ENCODE peak calls at places on chromosomes 1 and 21, in seven cellular contexts. L is activated naive CD8-positive, alpha-beta T cell treated with anti-CD3 and anti-CD28 coated beads, Interleukin-2, amount 50 U/mL, for 24 hours; G is activated T-cell treated with anti-CD3 and anti-CD28 coated beads for 1 hour; A is GM13976; F is kidney; E is T-helper 2 cell; W is A549. H is an unnamed sample.

GRCh38 chr1:16998589-16998988 is 13.1 kb downstream of the ATP13A2 start:
- DNase-seq in L (no peak), G (no peak), A (no peak), F (no peak), E (no peak), W (no peak), H (no peak)

GRCh38 chr21:33299181-33299752 is 25.5 kb upstream of the IFNAR1 start:
- DNase-seq in L (peak), G (peak), A (peak), F (no peak), E (no peak), W (no peak), H (no peak)

GRCh38 chr1:41242645-41243171 is 602 bp upstream of the SCMH1 start:
- DNase-seq in L (no peak), G (no peak), A (no peak), F (no peak), E (no peak), W (no peak), H (no peak)

GRCh38 chr21:16992448-16992847 is 520.4 kb upstream of the CXADR start:
- DNase-seq in L (no peak), G (no peak), A (no peak), F (no peak), E (no peak), W (no peak), H (no peak)

GRCh38 chr1:153547560-153548551 is 1.2 kb downstream of the S100A3 start:
- DNase-seq in L (no peak), G (no peak), A (no peak), F (peak), E (no peak), W (no peak), H (no peak)

GRCh38 chr1:235329139-235329808 is 904 bp downstream of the GGPS1 start:
- DNase-seq in L (peak), G (peak), A (peak), F (peak), E (peak), W (no peak), H (no peak)

GRCh38 chr1:7407547-7407895 is 363.6 kb upstream of the VAMP3 start:
- DNase-seq in L (no peak), G (no peak), A (no peak), F (peak), E (no peak), W (no peak), H (no peak)

GRCh38 chr1:183164350-183164749 is 21.7 kb upstream of the LAMC2 start:
- DNase-seq in L (no peak), G (no peak), A (no peak), F (peak), E (no peak), W (peak), H (no peak)

GRCh38 chr1:11487196-11487751 is 8.3 kb downstream of the DISP3 start:
- DNase-seq in L (no peak), G (no peak), A (no peak), F (no peak), E (no peak), W (no peak), H (no peak)

GRCh38 chr1:41805771-41806471 is 112.8 kb downstream of the HIVEP3 start:
- DNase-seq in L (peak), G (no peak), A (no peak), F (no peak), E (no peak), W (no peak), H (no peak)

GRCh38 chr1:19042675-19043578 is 86.5 kb upstream of the IFFO2 start:
- DNase-seq in L (peak), G (no peak), A (peak), F (peak), E (no peak), W (no peak), H (no peak)

GRCh38 chr1:111802984-111803383 is 47.3 kb downstream of the DDX20 start:
- DNase-seq in L (no peak), G (no peak), A (no peak), F (no peak), E (no peak), W (no peak), H (no peak)

GRCh38 chr1:212467843-212468482 is 35.2 kb downstream of the NENF start:
- DNase-seq in L (no peak), G (no peak), A (peak), F (no peak), E (no peak), W (no peak), H (peak)

GRCh38 chr1:17605582-17606344 is 66.3 kb downstream of the ARHGEF10L start:
- DNase-seq in L (no peak), G (no peak), A (no peak), F (no peak), E (no peak), W (no peak), H (no peak)

GRCh38 chr1:66996018-66996682 is 57.8 kb downstream of the SLC35D1 start:
- DNase-seq in L (peak), G (peak), A (peak), F (no peak), E (peak), W (peak), H (peak)

GRCh38 chr1:152884966-152885624 is 7.0 kb downstream of the SMCP start:
- DNase-seq in L (no peak), G (no peak), A (no peak), F (no peak), E (no peak), W (no peak), H (no peak)

GRCh38 chr21:46551636-46552241 is 53.1 kb downstream of the S100B start:
- DNase-seq in L (peak), G (no peak), A (no peak), F (no peak), E (no peak), W (no peak), H (no peak)

GRCh38 chr1:78475888-78476610 is 14.7 kb upstream of the PTGFR start:
- DNase-seq in L (no peak), G (no peak), A (no peak), F (no peak), E (no peak), W (no peak), H (no peak)

GRCh38 chr1:66758247-66758755 is 6.0 kb downstream of the DYNLT5 start:
- DNase-seq in L (no peak), G (no peak), A (peak), F (no peak), E (no peak), W (no peak), H (no peak)

GRCh38 chr1:20329793-20330542 is 39.3 kb downstream of the VWA5B1 start:
- DNase-seq in L (no peak), G (no peak), A (no peak), F (no peak), E (no peak), W (no peak), H (no peak)

GRCh38 chr1:19311503-19311930 is 427 bp downstream of the AKR7A2 start:
- DNase-seq in L (peak), G (no peak), A (peak), F (peak), E (no peak), W (peak), H (peak)

GRCh38 chr1:207335695-207336363 is 14.4 kb downstream of the CD55 start:
- DNase-seq in L (no peak), G (no peak), A (peak), F (no peak), E (no peak), W (no peak), H (no peak)

GRCh38 chr1:244347942-244348341 is 103.8 kb downstream of the ADSS2 start:
- DNase-seq in L (no peak), G (no peak), A (no peak), F (no peak), E (no peak), W (no peak), H (no peak)

GRCh38 chr1:40877681-40878080 is 15.5 kb upstream of the CITED4 start:
- DNase-seq in L (peak), G (no peak), A (no peak), F (peak), E (no peak), W (no peak), H (no peak)

GRCh38 chr1:40653851-40654537 is 11.5 kb downstream of the RIMS3 start:
- DNase-seq in L (no peak), G (no peak), A (no peak), F (no peak), E (no peak), W (no peak), H (no peak)

GRCh38 chr21:18384771-18385170 is 18.8 kb downstream of the TMPRSS15 start:
- DNase-seq in L (no peak), G (no peak), A (no peak), F (no peak), E (no peak), W (no peak), H (no peak)

GRCh38 chr1:245687129-245687635 is 532.4 kb downstream of the KIF26B start:
- DNase-seq in L (no peak), G (no peak), A (no peak), F (peak), E (no peak), W (no peak), H (no peak)

GRCh38 chr1:62311473-62311943 is 7.7 kb downstream of the KANK4 start:
- DNase-seq in L (no peak), G (no peak), A (no peak), F (no peak), E (no peak), W (no peak), H (no peak)

GRCh38 chr1:158022554-158023278 is 29.3 kb downstream of the KIRREL1 start:
- DNase-seq in L (no peak), G (no peak), A (no peak), F (no peak), E (no peak), W (no peak), H (no peak)

GRCh38 chr1:9690440-9691107 is 39.0 kb downstream of the PIK3CD start:
- DNase-seq in L (no peak), G (no peak), A (no peak), F (no peak), E (no peak), W (no peak), H (no peak)

GRCh38 chr1:81731989-81732388 is 68.7 kb upstream of the ADGRL2 start:
- DNase-seq in L (no peak), G (no peak), A (no peak), F (no peak), E (no peak), W (no peak), H (no peak)

GRCh38 chr1:115183158-115183557 is 93.9 kb upstream of the TSPAN2 start:
- DNase-seq in L (no peak), G (no peak), A (no peak), F (no peak), E (no peak), W (no peak), H (no peak)

GRCh38 chr1:3529099-3529729 is 74.7 kb downstream of the ARHGEF16 start:
- DNase-seq in L (no peak), G (no peak), A (no peak), F (no peak), E (no peak), W (no peak), H (peak)

GRCh38 chr21:35256468-35256988 is 207.4 kb upstream of the RUNX1 start:
- DNase-seq in L (no peak), G (no peak), A (no peak), F (peak), E (no peak), W (peak), H (no peak)

GRCh38 chr1:21680381-21680780 is 11.2 kb upstream of the RAP1GAP start:
- DNase-seq in L (no peak), G (no peak), A (no peak), F (no peak), E (no peak), W (no peak), H (no peak)

GRCh38 chr1:31666290-31666963 is 21.8 kb upstream of the PEF1 start:
- DNase-seq in L (no peak), G (no peak), A (no peak), F (no peak), E (no peak), W (peak), H (no peak)

GRCh38 chr1:58123051-58123450 is 423.5 kb downstream of the OMA1 start:
- DNase-seq in L (no peak), G (no peak), A (no peak), F (no peak), E (no peak), W (no peak), H (no peak)

GRCh38 chr1:211944733-211945500 is 90.4 kb downstream of the INTS7 start:
- DNase-seq in L (no peak), G (no peak), A (no peak), F (peak), E (no peak), W (peak), H (no peak)

H was measured in frontal cortex.